ENCODE peak calls at places on chromosomes 12 and 14, in six cellular contexts. H, D, Q, V, R and L are unnamed samples.

GRCh38 chr12:93183940-93184663 is 193.6 kb upstream of the NUDT4 start:
- DNase-seq in R (peak; percentile 85), V (peak; percentile 65), Q (peak; percentile 48), H (no peak), D (no peak), L (no peak)

GRCh38 chr14:101102875-101103274 is 199.4 kb upstream of the RTL1 start:
- DNase-seq in Q (no peak), R (peak; percentile 47), V (no peak), H (no peak), D (no peak), L (no peak)

GRCh38 chr12:20549115-20549719 is 145.9 kb upstream of the SLCO1C1 start:
- DNase-seq in D (no peak), H (peak; percentile 33), R (peak; percentile 64), Q (no peak), V (peak; percentile 33), L (no peak)

GRCh38 chr12:46209914-46210834 is 58.7 kb downstream of the SLC38A1 start:
- DNase-seq in H (no peak), R (peak; percentile 72), Q (peak; percentile 41), D (peak; percentile 47), V (peak; percentile 37), L (no peak)

GRCh38 chr12:64627781-64628180 is 17.5 kb downstream of the RASSF3 start:
- DNase-seq in H (no peak), Q (no peak), D (no peak), V (no peak), R (no peak), L (no peak)

GRCh38 chr12:121628037-121628436 is 1.7 kb downstream of the ORAI1 start:
- DNase-seq in Q (no peak), R (no peak), H (no peak), D (no peak), V (no peak), L (no peak)

GRCh38 chr14:39581474-39581873 is 149.2 kb upstream of the FBXO33 start:
- DNase-seq in Q (no peak), H (no peak), D (no peak), V (no peak), R (no peak), L (no peak)

GRCh38 chr14:95045255-95045701 is 112.1 kb downstream of the DICER1 start:
- DNase-seq in H (no peak), D (no peak), V (no peak), R (peak; percentile 40), Q (no peak), L (no peak)

GRCh38 chr14:63076476-63076875 is 31.2 kb upstream of the KCNH5 start:
- DNase-seq in V (no peak), H (no peak), D (no peak), Q (no peak), R (no peak), L (no peak)

GRCh38 chr14:89669209-89669608 is 252.2 kb upstream of the FOXN3 start:
- DNase-seq in Q (peak; percentile 21), R (no peak), V (peak; percentile 13), H (no peak), D (no peak), L (no peak)

GRCh38 chr12:1644523-1645438 is 15.8 kb downstream of the WNT5B start:
- DNase-seq in V (peak; percentile 84), R (peak; percentile 92), H (no peak), D (no peak), Q (peak; percentile 88), L (no peak)

GRCh38 chr12:4771960-4772566 is 51.9 kb downstream of the GALNT8 start:
- DNase-seq in V (no peak), D (no peak), Q (no peak), R (no peak), H (no peak), L (no peak)

GRCh38 chr14:73723411-73723798 is 9.2 kb upstream of the PNMA1 start:
- DNase-seq in D (no peak), H (no peak), V (no peak), Q (no peak), R (no peak), L (no peak)

GRCh38 chr12:2295941-2296461 is 243.2 kb downstream of the CACNA1C start:
- DNase-seq in R (peak; percentile 12), V (no peak), H (no peak), Q (no peak), D (no peak), L (no peak)

GRCh38 chr12:68358532-68359485 is 26.6 kb upstream of the MDM1 start:
- DNase-seq in H (peak; percentile 43), V (peak; percentile 79), Q (no peak), D (no peak), R (peak; percentile 80), L (no peak)

GRCh38 chr14:28635387-28635786 is 131.2 kb upstream of the FOXG1 start:
- DNase-seq in V (no peak), Q (no peak), D (no peak), R (no peak), H (no peak), L (no peak)

GRCh38 chr14:49904270-49904669 is 11.4 kb downstream of the ARF6 start:
- DNase-seq in D (no peak), H (no peak), R (no peak), V (no peak), Q (no peak), L (no peak)

GRCh38 chr14:53106768-53107167 is 46.4 kb downstream of the DDHD1 start:
- DNase-seq in Q (no peak), H (no peak), R (no peak), D (no peak), V (no peak), L (no peak)

GRCh38 chr12:124994435-124994975 is 1.1 kb downstream of the BRI3BP start:
- DNase-seq in H (no peak), R (no peak), Q (no peak), V (no peak), D (peak; percentile 52), L (no peak)

GRCh38 chr12:118417942-118418341 is 41.6 kb downstream of the SUDS3 start:
- DNase-seq in H (no peak), V (no peak), D (no peak), R (no peak), Q (no peak), L (no peak)

GRCh38 chr14:35504260-35504659 is 29.7 kb upstream of the INSM2 start:
- DNase-seq in H (no peak), V (no peak), D (no peak), Q (no peak), R (no peak), L (no peak)

GRCh38 chr14:90607141-90607540 is 209.1 kb downstream of the TTC7B start:
- DNase-seq in V (no peak), R (peak; percentile 60), Q (peak; percentile 41), H (no peak), D (no peak), L (no peak)

GRCh38 chr12:101680647-101681046 is 16.8 kb upstream of the CHPT1 start:
- DNase-seq in R (no peak), Q (no peak), H (no peak), V (no peak), D (no peak), L (no peak)

GRCh38 chr14:95557832-95558231 is 23.0 kb downstream of the GLRX5 start:
- DNase-seq in Q (no peak), H (no peak), D (no peak), V (no peak), R (no peak), L (no peak)

GRCh38 chr14:68547305-68548193 is 245.3 kb downstream of the ZFP36L1 start:
- DNase-seq in Q (no peak), D (no peak), V (peak; percentile 62), H (no peak), R (peak; percentile 97), L (no peak)

DNA sequence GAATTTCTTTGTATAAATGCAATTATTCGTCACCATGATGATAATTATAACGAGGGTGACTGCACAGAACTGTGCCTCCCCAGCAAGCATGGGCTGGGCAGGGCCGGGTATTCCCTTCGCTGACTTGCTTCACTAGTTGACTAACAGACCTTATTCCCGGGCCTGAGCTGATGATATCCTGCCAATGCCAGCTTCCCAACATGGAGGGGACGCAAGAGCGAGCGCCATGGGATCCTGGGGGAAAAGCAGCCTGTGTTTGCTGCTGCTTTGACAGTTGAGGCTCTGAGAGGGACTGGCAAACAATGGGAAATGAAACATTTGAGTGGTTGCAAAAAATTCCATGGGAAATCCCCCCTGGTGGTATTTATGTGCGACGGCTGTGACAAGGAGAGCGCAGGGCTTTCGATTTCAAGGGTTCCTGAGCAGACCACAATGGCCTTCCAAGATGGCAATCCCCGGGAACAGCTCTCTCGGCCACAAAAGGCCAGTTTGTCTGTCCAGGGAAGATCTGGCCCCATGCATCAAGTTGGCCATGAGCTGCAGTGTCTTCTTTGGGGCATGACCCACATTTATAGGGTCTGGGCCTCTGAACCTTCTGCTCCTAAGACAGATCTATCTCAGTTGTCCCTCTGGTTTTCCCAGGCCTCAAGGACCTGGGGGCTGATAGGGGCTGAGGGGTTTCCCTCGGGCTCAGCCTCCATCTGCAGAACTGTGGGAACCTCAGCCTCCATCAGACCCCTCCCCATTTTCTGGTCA is 21.9 kb upstream of the MAP1LC3B2 start:
- DNase-seq in V (no peak), H (no peak), Q (no peak), R (no peak), D (peak; percentile 44), L (no peak)
- TF ChIP-seq CTCF in V (no peak), H (no peak), Q (no peak), R (no peak), D (no peak), L (no peak)

GRCh38 chr12:131055596-131056233 is 102.0 kb downstream of the ADGRD1 start:
- DNase-seq in R (peak; percentile 2), D (no peak), H (no peak), V (no peak), Q (no peak), L (no peak)

GRCh38 chr12:131053567-131053966 is 99.9 kb downstream of the ADGRD1 start:
- DNase-seq in V (no peak), D (no peak), Q (no peak), R (no peak), H (no peak), L (no peak)

GRCh38 chr12:131052891-131053290 is 99.2 kb downstream of the ADGRD1 start:
- DNase-seq in R (no peak), H (no peak), Q (no peak), D (no peak), V (no peak), L (no peak)

GRCh38 chr12:131055093-131055465 is 101.4 kb downstream of the ADGRD1 start:
- DNase-seq in R (peak; percentile 20), Q (no peak), D (no peak), H (no peak), V (no peak), L (no peak)

GRCh38 chr12:131054345-131055092 is 100.8 kb downstream of the ADGRD1 start:
- DNase-seq in D (no peak), R (peak; percentile 43), Q (no peak), V (no peak), H (no peak), L (no peak)
- TF ChIP-seq CTCF in D (no peak), R (no peak), Q (no peak), V (no peak), H (no peak), L (no peak)

DNA sequence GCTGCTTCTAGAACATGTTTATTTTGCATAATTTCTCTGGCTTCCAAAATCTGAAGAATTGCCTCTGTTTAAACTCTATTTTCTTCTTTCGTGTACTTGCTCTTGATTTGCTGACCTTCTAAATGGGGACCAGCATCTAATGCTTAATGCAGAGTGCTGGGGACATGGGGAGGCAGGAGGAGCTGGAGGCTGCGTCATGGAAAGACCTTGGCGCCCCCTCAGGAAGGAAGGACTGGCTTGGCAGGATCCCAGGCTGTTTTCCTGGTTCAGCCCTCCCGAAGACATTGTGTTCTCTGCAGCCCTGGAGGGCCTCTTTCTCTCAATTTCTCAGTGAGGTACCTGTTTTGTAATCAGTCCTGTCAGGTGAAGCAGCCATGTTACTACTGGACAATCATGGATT is 5.5 kb downstream of the PRKCH start:
- DNase-seq in Q (peak; percentile 76), V (peak; percentile 90), H (peak; percentile 38), D (no peak), R (peak; percentile 79), L (no peak)
- TF ChIP-seq CTCF in Q (no peak), V (no peak), H (no peak), D (no peak), R (no peak), L (no peak)

GRCh38 chr12:108822458-108823205 is 34.8 kb downstream of the SSH1 start:
- DNase-seq in H (no peak), V (no peak), Q (no peak), D (no peak), R (no peak), L (no peak)
- TF ChIP-seq CTCF in H (no peak), V (no peak), Q (no peak), D (no peak), R (no peak), L (no peak)